ENCODE peak calls at places on chromosomes 13 and 19, in six cellular contexts. J is AG09319, E is AG04449, I is lower lobe of right lung, C is ascending aorta, S is cardiac fibroblast. D is an unnamed sample.

GRCh38 chr19:38303517-38304351 is at the start of gene C19orf33:
- DNase-seq in J (no peak), E (no peak), I (peak), C (no peak), S (peak), D (no peak)

GRCh38 chr13:113403255-113404104 is 39.5 kb upstream of the GRTP1 start:
- DNase-seq in J (no peak), E (no peak), I (peak), C (peak), S (no peak), D (peak)

GRCh38 chr13:22028831-22029230 is 358.0 kb downstream of the FGF9 start:
- DNase-seq in J (no peak), E (no peak), I (no peak), C (no peak), S (no peak), D (no peak)

GRCh38 chr13:107020393-107020792 is 452.5 kb upstream of the ARGLU1 start:
- DNase-seq in J (no peak), E (no peak), I (no peak), C (no peak), S (no peak), D (no peak)

GRCh38 chr13:33787051-33787591 is 30.8 kb upstream of the RFC3 start:
- DNase-seq in J (no peak), E (no peak), I (no peak), C (no peak), S (no peak), D (no peak)

GRCh38 chr19:3809881-3810707 is 23.9 kb upstream of the MATK start:
- DNase-seq in J (no peak), E (no peak), I (no peak), C (no peak), S (no peak), D (no peak)

GRCh38 chr19:58181902-58182576 is 822 bp upstream of the ZNF274 start:
- DNase-seq in J (no peak), E (no peak), I (no peak), C (no peak), S (peak), D (no peak)

GRCh38 chr13:77298403-77298802 is 28.5 kb downstream of the MYCBP2 start:
- DNase-seq in J (no peak), E (no peak), I (no peak), C (no peak), S (no peak), D (no peak)

GRCh38 chr13:92175330-92175729 is 776.9 kb downstream of the GPC5 start:
- DNase-seq in J (no peak), E (no peak), I (no peak), C (no peak), S (peak), D (no peak)

GRCh38 chr13:72194531-72194930 is 327.5 kb upstream of the DACH1 start:
- DNase-seq in J (no peak), E (no peak), I (no peak), C (no peak), S (peak), D (no peak)

GRCh38 chr13:70890289-70890688 is 782.0 kb upstream of the KLHL1 start:
- DNase-seq in J (no peak), E (no peak), I (no peak), C (no peak), S (no peak), D (no peak)

GRCh38 chr13:32495429-32495828 is 43.2 kb downstream of the N4BP2L2 start:
- DNase-seq in J (no peak), E (no peak), I (no peak), C (no peak), S (no peak), D (no peak)

GRCh38 chr13:106522112-106522511 is 13.3 kb downstream of the EFNB2 start:
- DNase-seq in J (no peak), E (no peak), I (no peak), C (no peak), S (no peak), D (no peak)

GRCh38 chr13:32031025-32031814 is at the start of gene FRY:
- DNase-seq in J (no peak), E (no peak), I (peak), C (peak), S (peak), D (peak)

GRCh38 chr19:41131186-41131585 is 17.0 kb downstream of the CYP2F1 start:
- DNase-seq in J (no peak), E (no peak), I (no peak), C (no peak), S (no peak), D (no peak)

GRCh38 chr13:51929699-51930098 is 67.9 kb downstream of the CCDC70 start:
- DNase-seq in J (no peak), E (no peak), I (no peak), C (no peak), S (no peak), D (no peak)

GRCh38 chr13:112931028-112931934 is 37.7 kb upstream of the MCF2L start:
- DNase-seq in J (peak), E (peak), I (no peak), C (no peak), S (peak), D (no peak)

GRCh38 chr13:39051157-39051556 is 12.9 kb downstream of the NHLRC3 start:
- DNase-seq in J (no peak), E (peak), I (no peak), C (no peak), S (peak), D (no peak)
- TF ChIP-seq CTCF in J (peak), E (peak), I (peak), C (peak), S (peak), D (peak)

GRCh38 chr13:43537124-43537523 is 249.6 kb downstream of the ENOX1 start:
- DNase-seq in J (no peak), E (peak), I (no peak), C (no peak), S (peak), D (no peak)
- TF ChIP-seq CTCF in J (no peak), E (no peak), I (no peak), C (no peak), S (no peak), D (no peak)

DNA sequence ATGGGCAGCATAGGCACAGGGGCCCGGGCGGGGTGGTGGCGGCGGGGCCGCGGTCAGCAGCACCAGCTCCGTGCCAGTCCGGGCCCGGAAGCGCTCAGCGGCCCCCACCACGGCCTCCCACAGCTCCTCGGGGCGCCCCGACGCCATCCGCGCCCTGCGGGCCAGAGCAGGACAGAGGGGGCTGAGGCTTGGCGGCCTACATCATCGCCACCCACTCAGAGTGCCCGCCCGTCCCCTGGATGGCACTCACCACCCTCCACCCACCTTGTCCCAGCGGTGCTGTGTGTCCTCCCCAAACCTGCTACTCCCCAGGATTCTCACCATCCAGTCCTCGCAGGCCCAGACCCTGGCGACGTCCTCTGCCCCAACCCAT is 4.0 kb downstream of the AKT1S1 start:
- DNase-seq in J (no peak), E (no peak), I (no peak), C (no peak), S (no peak), D (no peak)
- TF ChIP-seq CTCF in J (no peak), E (no peak), I (no peak), C (no peak), S (no peak), D (no peak)

DNA sequence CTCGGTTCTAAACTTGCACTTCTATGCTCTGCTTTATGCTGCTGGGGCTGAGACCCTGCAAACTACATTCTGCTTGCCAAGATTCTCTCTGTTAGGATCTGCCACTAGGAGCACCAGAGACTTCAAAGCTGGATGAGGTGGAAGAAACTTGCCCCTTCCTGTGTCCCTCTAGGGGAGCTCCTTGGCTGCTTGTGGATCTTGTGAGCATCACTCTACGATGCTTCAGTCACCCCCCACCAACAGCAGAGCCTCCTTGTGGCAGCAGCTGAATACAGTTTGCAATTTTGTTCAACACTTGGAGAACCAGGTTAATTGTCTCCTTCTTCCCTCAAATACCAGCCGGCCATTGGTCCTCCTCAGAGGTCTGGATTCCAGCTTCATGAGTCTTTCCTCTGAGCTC is 310.6 kb downstream of the FGF14 start:
- DNase-seq in J (no peak), E (no peak), I (no peak), C (no peak), S (peak), D (no peak)
- TF ChIP-seq CTCF in J (peak), E (no peak), I (no peak), C (no peak), S (peak), D (peak)

GRCh38 chr19:34661357-34661756 is 15.6 kb downstream of the SCGB2B2 start:
- DNase-seq in J (no peak), E (no peak), I (no peak), C (no peak), S (no peak), D (no peak)

GRCh38 chr19:34666200-34666957 is 10.6 kb downstream of the SCGB2B2 start:
- DNase-seq in J (no peak), E (no peak), I (no peak), C (no peak), S (no peak), D (no peak)

GRCh38 chr19:34664168-34664567 is 12.8 kb downstream of the SCGB2B2 start:
- DNase-seq in J (no peak), E (no peak), I (no peak), C (no peak), S (no peak), D (no peak)

GRCh38 chr19:34664870-34665269 is 12.1 kb downstream of the SCGB2B2 start:
- DNase-seq in J (no peak), E (no peak), I (no peak), C (no peak), S (no peak), D (no peak)

DNA sequence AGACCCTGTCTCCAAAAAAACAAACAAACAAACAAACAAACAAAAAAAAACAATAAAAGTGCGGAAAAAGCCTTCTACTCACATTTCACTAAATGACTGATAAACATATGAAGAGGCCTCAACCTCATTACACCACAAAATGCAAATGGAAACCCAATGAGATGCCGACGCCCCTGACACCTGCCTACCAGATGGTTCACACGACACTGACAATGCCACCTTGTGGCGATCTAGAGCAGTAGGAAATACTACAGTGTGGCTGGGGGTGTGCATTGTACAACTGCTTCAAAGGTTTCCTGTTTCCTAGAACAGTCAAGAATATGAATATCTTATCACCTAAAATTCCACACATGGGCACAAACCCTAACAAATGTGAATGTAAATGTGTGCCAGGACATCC is 14.0 kb downstream of the SCGB2B2 start:
- DNase-seq in J (no peak), E (no peak), I (no peak), C (no peak), S (peak), D (no peak)
- TF ChIP-seq CTCF in J (peak), E (peak), I (peak), C (no peak), S (peak), D (peak)

D was measured in chondrocyte.